ENCODE peak calls at places on chromosomes 13 and 19, in ten cellular contexts. One of them, this sample, is unnamed.
A peak's percentile ranks its signal among the peaks of the same experiment; 100 is the strongest.

GRCh38 chr13:49400755-49401659 is 42.9 kb downstream of the CAB39L start:
- DNase-seq in mammary epithelial cell: peak; percentile 2
- DNase-seq in CD4-positive, alpha-beta memory T cell: no peak
- DNase-seq in body of pancreas: peak; percentile 24
- DNase-seq in tibial nerve: peak; percentile 46
- DNase-seq in ovary: no peak
- DNase-seq in GM12878: no peak
- DNase-seq in prostate gland: peak; percentile 71
- DNase-seq in BJ: peak; percentile 54
- DNase-seq in CD8-positive, alpha-beta memory T cell: no peak
- DNase-seq in this sample: no peak

GRCh38 chr13:81639984-81640582 is 1299.2 kb upstream of the SPRY2 start:
- DNase-seq in mammary epithelial cell: peak; percentile 14
- DNase-seq in CD4-positive, alpha-beta memory T cell: no peak
- DNase-seq in body of pancreas: peak; percentile 20
- DNase-seq in ovary: no peak
- DNase-seq in CD8-positive, alpha-beta memory T cell: no peak
- DNase-seq in GM12878: no peak
- DNase-seq in tibial nerve: no peak
- DNase-seq in prostate gland: no peak
- DNase-seq in BJ: no peak
- DNase-seq in this sample: peak; percentile 0

GRCh38 chr19:45385392-45386221 is 15.2 kb upstream of the ERCC2 start:
- DNase-seq in CD4-positive, alpha-beta memory T cell: no peak
- DNase-seq in CD8-positive, alpha-beta memory T cell: no peak
- DNase-seq in prostate gland: no peak
- DNase-seq in mammary epithelial cell: no peak
- DNase-seq in body of pancreas: no peak
- DNase-seq in GM12878: no peak
- DNase-seq in ovary: no peak
- DNase-seq in tibial nerve: no peak
- DNase-seq in BJ: no peak
- DNase-seq in this sample: peak; percentile 80

GRCh38 chr19:35090160-35090794 is 25.3 kb upstream of the FXYD3 start:
- DNase-seq in tibial nerve: peak; percentile 83
- DNase-seq in body of pancreas: peak; percentile 85
- DNase-seq in ovary: peak; percentile 54
- DNase-seq in prostate gland: peak; percentile 73
- DNase-seq in CD8-positive, alpha-beta memory T cell: peak; percentile 19
- DNase-seq in CD4-positive, alpha-beta memory T cell: peak; percentile 25
- DNase-seq in BJ: no peak
- DNase-seq in mammary epithelial cell: peak; percentile 46
- DNase-seq in GM12878: no peak
- DNase-seq in this sample: peak; percentile 94

GRCh38 chr19:45475537-45476348 is 7.9 kb downstream of the FOSB start:
- DNase-seq in body of pancreas: no peak
- DNase-seq in GM12878: no peak
- DNase-seq in prostate gland: no peak
- DNase-seq in CD4-positive, alpha-beta memory T cell: peak; percentile 37
- DNase-seq in BJ: no peak
- DNase-seq in mammary epithelial cell: no peak
- DNase-seq in tibial nerve: no peak
- DNase-seq in ovary: no peak
- DNase-seq in CD8-positive, alpha-beta memory T cell: peak; percentile 58
- DNase-seq in this sample: no peak

GRCh38 chr19:48746738-48747575 is at the start of gene IZUMO1:
- DNase-seq in CD4-positive, alpha-beta memory T cell: peak; percentile 55
- DNase-seq in GM12878: no peak
- DNase-seq in BJ: peak; percentile 44
- DNase-seq in mammary epithelial cell: no peak
- DNase-seq in CD8-positive, alpha-beta memory T cell: no peak
- DNase-seq in body of pancreas: peak; percentile 82
- DNase-seq in prostate gland: no peak
- DNase-seq in tibial nerve: peak; percentile 63
- DNase-seq in ovary: peak; percentile 64
- DNase-seq in this sample: peak; percentile 93

GRCh38 chr13:30338331-30338851 is 31.0 kb upstream of the KATNAL1 start:
- DNase-seq in prostate gland: no peak
- DNase-seq in mammary epithelial cell: peak; percentile 41
- DNase-seq in BJ: no peak
- DNase-seq in CD4-positive, alpha-beta memory T cell: no peak
- DNase-seq in tibial nerve: no peak
- DNase-seq in ovary: no peak
- DNase-seq in GM12878: no peak
- DNase-seq in CD8-positive, alpha-beta memory T cell: no peak
- DNase-seq in body of pancreas: no peak
- DNase-seq in this sample: no peak

GRCh38 chr13:45696610-45697226 is 5.4 kb upstream of the CBY2 start:
- DNase-seq in BJ: no peak
- DNase-seq in body of pancreas: no peak
- DNase-seq in prostate gland: no peak
- DNase-seq in CD8-positive, alpha-beta memory T cell: no peak
- DNase-seq in CD4-positive, alpha-beta memory T cell: no peak
- DNase-seq in mammary epithelial cell: peak; percentile 34
- DNase-seq in tibial nerve: no peak
- DNase-seq in ovary: no peak
- DNase-seq in GM12878: peak; percentile 64
- DNase-seq in this sample: no peak

GRCh38 chr13:30711375-30711774 is 24.0 kb upstream of the ALOX5AP start:
- DNase-seq in mammary epithelial cell: peak; percentile 42
- DNase-seq in BJ: no peak
- DNase-seq in CD8-positive, alpha-beta memory T cell: no peak
- DNase-seq in ovary: no peak
- DNase-seq in body of pancreas: no peak
- DNase-seq in GM12878: no peak
- DNase-seq in prostate gland: no peak
- DNase-seq in CD4-positive, alpha-beta memory T cell: no peak
- DNase-seq in tibial nerve: no peak
- DNase-seq in this sample: no peak

GRCh38 chr13:46600943-46601311 is 48.0 kb downstream of the LRCH1 start:
- DNase-seq in GM12878: no peak
- DNase-seq in mammary epithelial cell: no peak
- DNase-seq in BJ: no peak
- DNase-seq in ovary: no peak
- DNase-seq in prostate gland: no peak
- DNase-seq in CD4-positive, alpha-beta memory T cell: no peak
- DNase-seq in CD8-positive, alpha-beta memory T cell: no peak
- DNase-seq in body of pancreas: no peak
- DNase-seq in tibial nerve: no peak
- DNase-seq in this sample: no peak

GRCh38 chr19:8655340-8655709 is 24.9 kb downstream of the NFILZ start:
- DNase-seq in tibial nerve: no peak
- DNase-seq in ovary: no peak
- DNase-seq in body of pancreas: no peak
- DNase-seq in GM12878: no peak
- DNase-seq in prostate gland: no peak
- DNase-seq in CD8-positive, alpha-beta memory T cell: peak; percentile 36
- DNase-seq in CD4-positive, alpha-beta memory T cell: peak; percentile 24
- DNase-seq in BJ: no peak
- DNase-seq in mammary epithelial cell: no peak
- DNase-seq in this sample: peak; percentile 54

GRCh38 chr13:84500016-84500415 is 617.7 kb upstream of the SLITRK1 start:
- DNase-seq in ovary: no peak
- DNase-seq in mammary epithelial cell: no peak
- DNase-seq in tibial nerve: no peak
- DNase-seq in GM12878: no peak
- DNase-seq in CD4-positive, alpha-beta memory T cell: no peak
- DNase-seq in prostate gland: no peak
- DNase-seq in body of pancreas: no peak
- DNase-seq in BJ: peak; percentile 1
- DNase-seq in CD8-positive, alpha-beta memory T cell: no peak
- DNase-seq in this sample: no peak

GRCh38 chr13:51249767-51250741 is 27.9 kb downstream of the FAM124A start:
- DNase-seq in prostate gland: no peak
- DNase-seq in BJ: no peak
- DNase-seq in GM12878: no peak
- DNase-seq in body of pancreas: peak; percentile 24
- DNase-seq in CD4-positive, alpha-beta memory T cell: no peak
- DNase-seq in tibial nerve: no peak
- DNase-seq in ovary: no peak
- DNase-seq in CD8-positive, alpha-beta memory T cell: no peak
- DNase-seq in mammary epithelial cell: no peak
- DNase-seq in this sample: peak; percentile 76

GRCh38 chr13:46374710-46375109 is 12.3 kb downstream of the RUBCNL start:
- DNase-seq in tibial nerve: no peak
- DNase-seq in mammary epithelial cell: no peak
- DNase-seq in CD4-positive, alpha-beta memory T cell: no peak
- DNase-seq in CD8-positive, alpha-beta memory T cell: no peak
- DNase-seq in GM12878: no peak
- DNase-seq in body of pancreas: no peak
- DNase-seq in ovary: no peak
- DNase-seq in BJ: no peak
- DNase-seq in prostate gland: no peak
- DNase-seq in this sample: no peak

GRCh38 chr13:77001540-77001939 is 9.7 kb downstream of the CLN5 start:
- DNase-seq in CD4-positive, alpha-beta memory T cell: no peak
- DNase-seq in CD8-positive, alpha-beta memory T cell: no peak
- DNase-seq in mammary epithelial cell: no peak
- DNase-seq in tibial nerve: no peak
- DNase-seq in prostate gland: no peak
- DNase-seq in BJ: no peak
- DNase-seq in body of pancreas: no peak
- DNase-seq in GM12878: no peak
- DNase-seq in ovary: no peak
- DNase-seq in this sample: no peak

GRCh38 chr13:94431987-94432386 is 47.5 kb downstream of the DCT start:
- DNase-seq in CD8-positive, alpha-beta memory T cell: no peak
- DNase-seq in BJ: no peak
- DNase-seq in tibial nerve: no peak
- DNase-seq in mammary epithelial cell: no peak
- DNase-seq in body of pancreas: no peak
- DNase-seq in prostate gland: no peak
- DNase-seq in GM12878: no peak
- DNase-seq in CD4-positive, alpha-beta memory T cell: no peak
- DNase-seq in ovary: no peak
- DNase-seq in this sample: no peak

GRCh38 chr19:16862826-16863405 is 25.9 kb upstream of the F2RL3 start:
- DNase-seq in CD8-positive, alpha-beta memory T cell: no peak
- DNase-seq in mammary epithelial cell: no peak
- DNase-seq in CD4-positive, alpha-beta memory T cell: no peak
- DNase-seq in tibial nerve: no peak
- DNase-seq in body of pancreas: no peak
- DNase-seq in BJ: no peak
- DNase-seq in GM12878: no peak
- DNase-seq in prostate gland: no peak
- DNase-seq in ovary: no peak
- DNase-seq in this sample: no peak

DNA sequence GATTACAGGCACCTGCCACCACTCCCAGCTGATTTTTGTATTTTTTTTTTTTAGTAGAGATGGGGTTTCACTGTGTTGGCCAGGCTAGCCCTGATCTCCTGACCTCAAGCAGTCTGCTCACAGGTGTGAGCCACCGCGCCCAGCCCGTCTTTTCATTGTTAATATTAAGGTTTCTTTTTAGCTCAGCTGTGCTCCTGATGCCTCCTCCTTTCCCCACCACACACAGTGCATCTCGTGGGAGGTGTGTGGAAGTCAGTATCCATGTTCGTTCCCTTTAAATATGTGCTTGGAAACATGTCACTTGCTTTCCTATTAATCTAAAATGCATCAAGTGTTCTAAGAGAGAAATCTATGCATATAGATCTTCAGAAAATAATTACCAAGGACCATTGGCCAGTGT is 53.5 kb downstream of the IPO5 start:
- DNase-seq in ovary: no peak
- DNase-seq in tibial nerve: no peak
- DNase-seq in body of pancreas: no peak
- DNase-seq in GM12878: no peak
- DNase-seq in BJ: no peak
- DNase-seq in prostate gland: no peak
- DNase-seq in CD8-positive, alpha-beta memory T cell: no peak
- DNase-seq in mammary epithelial cell: no peak
- DNase-seq in CD4-positive, alpha-beta memory T cell: no peak
- DNase-seq in this sample: no peak
- H3K36me3 ChIP-seq in ovary: no peaks in the 10 kb centered on the region
- H3K36me3 ChIP-seq in tibial nerve: peaks cover 99% of the 10 kb centered on the region
- H3K36me3 ChIP-seq in body of pancreas: peaks cover 52% of the 10 kb centered on the region
- H3K36me3 ChIP-seq in GM12878: peaks cover 43% of the 10 kb centered on the region
- H3K36me3 ChIP-seq in BJ: peaks cover 17% of the 10 kb centered on the region
- H3K36me3 ChIP-seq in prostate gland: peaks cover 11% of the 10 kb centered on the region
- H3K36me3 ChIP-seq in CD8-positive, alpha-beta memory T cell: peaks cover 48% of the 10 kb centered on the region
- H3K36me3 ChIP-seq in mammary epithelial cell: peaks cover 69% of the 10 kb centered on the region
- H3K36me3 ChIP-seq in CD4-positive, alpha-beta memory T cell: peaks cover 54% of the 10 kb centered on the region
- H3K36me3 ChIP-seq in this sample: peaks cover 54% of the 10 kb centered on the region

GRCh38 chr13:65966991-65967451 is 1263.1 kb downstream of the PCDH9 start:
- DNase-seq in tibial nerve: no peak
- DNase-seq in CD8-positive, alpha-beta memory T cell: no peak
- DNase-seq in CD4-positive, alpha-beta memory T cell: no peak
- DNase-seq in body of pancreas: no peak
- DNase-seq in prostate gland: no peak
- DNase-seq in mammary epithelial cell: peak; percentile 48
- DNase-seq in GM12878: no peak
- DNase-seq in ovary: no peak
- DNase-seq in BJ: no peak
- DNase-seq in this sample: peak; percentile 13

GRCh38 chr13:65977525-65977924 is 1252.6 kb downstream of the PCDH9 start:
- DNase-seq in GM12878: no peak
- DNase-seq in CD8-positive, alpha-beta memory T cell: no peak
- DNase-seq in BJ: no peak
- DNase-seq in body of pancreas: no peak
- DNase-seq in ovary: no peak
- DNase-seq in tibial nerve: no peak
- DNase-seq in mammary epithelial cell: no peak
- DNase-seq in CD4-positive, alpha-beta memory T cell: no peak
- DNase-seq in prostate gland: no peak
- DNase-seq in this sample: no peak

GRCh38 chr13:65971541-65971940 is 1258.6 kb downstream of the PCDH9 start:
- DNase-seq in CD4-positive, alpha-beta memory T cell: no peak
- DNase-seq in GM12878: no peak
- DNase-seq in BJ: no peak
- DNase-seq in body of pancreas: no peak
- DNase-seq in prostate gland: no peak
- DNase-seq in mammary epithelial cell: no peak
- DNase-seq in ovary: no peak
- DNase-seq in tibial nerve: no peak
- DNase-seq in CD8-positive, alpha-beta memory T cell: no peak
- DNase-seq in this sample: peak; percentile 1
- H3K4me3 ChIP-seq in CD4-positive, alpha-beta memory T cell: no peak overlapping the region
- H3K4me3 ChIP-seq in GM12878: no peak overlapping the region
- H3K4me3 ChIP-seq in BJ: no peak overlapping the region
- H3K4me3 ChIP-seq in body of pancreas: no peak overlapping the region
- H3K4me3 ChIP-seq in prostate gland: no peak overlapping the region
- H3K4me3 ChIP-seq in mammary epithelial cell: no peak overlapping the region
- H3K4me3 ChIP-seq in ovary: no peak overlapping the region
- H3K4me3 ChIP-seq in tibial nerve: no peak overlapping the region
- H3K4me3 ChIP-seq in CD8-positive, alpha-beta memory T cell: no peak overlapping the region
- H3K4me3 ChIP-seq in this sample: no peak overlapping the region

GRCh38 chr19:30391554-30392551 is 19.7 kb downstream of the ZNF536 start:
- DNase-seq in tibial nerve: no peak
- DNase-seq in body of pancreas: no peak
- DNase-seq in mammary epithelial cell: no peak
- DNase-seq in ovary: no peak
- DNase-seq in CD8-positive, alpha-beta memory T cell: no peak
- DNase-seq in prostate gland: no peak
- DNase-seq in BJ: peak; percentile 50
- DNase-seq in CD4-positive, alpha-beta memory T cell: no peak
- DNase-seq in GM12878: no peak
- DNase-seq in this sample: peak; percentile 64
- H3K27me3 ChIP-seq in tibial nerve: no peaks in the 10 kb centered on the region
- H3K27me3 ChIP-seq in body of pancreas: no peaks in the 10 kb centered on the region
- H3K27me3 ChIP-seq in mammary epithelial cell: no peaks in the 10 kb centered on the region
- H3K27me3 ChIP-seq in ovary: no peaks in the 10 kb centered on the region
- H3K27me3 ChIP-seq in CD8-positive, alpha-beta memory T cell: no peaks in the 10 kb centered on the region
- H3K27me3 ChIP-seq in prostate gland: no peaks in the 10 kb centered on the region
- H3K27me3 ChIP-seq in BJ: no peaks in the 10 kb centered on the region
- H3K27me3 ChIP-seq in CD4-positive, alpha-beta memory T cell: no peaks in the 10 kb centered on the region
- H3K27me3 ChIP-seq in GM12878: no peaks in the 10 kb centered on the region
- H3K27me3 ChIP-seq in this sample: peaks cover 2% of the 10 kb centered on the region

GRCh38 chr19:9838324-9838723 is 3.2 kb downstream of the PIN1 start:
- DNase-seq in GM12878: no peak
- DNase-seq in CD8-positive, alpha-beta memory T cell: no peak
- DNase-seq in tibial nerve: no peak
- DNase-seq in mammary epithelial cell: no peak
- DNase-seq in BJ: no peak
- DNase-seq in prostate gland: no peak
- DNase-seq in CD4-positive, alpha-beta memory T cell: no peak
- DNase-seq in ovary: no peak
- DNase-seq in body of pancreas: no peak
- DNase-seq in this sample: peak; percentile 20
- H3K36me3 ChIP-seq in GM12878: peaks cover 20% of the 10 kb centered on the region
- H3K36me3 ChIP-seq in CD8-positive, alpha-beta memory T cell: peaks cover 47% of the 10 kb centered on the region
- H3K36me3 ChIP-seq in tibial nerve: peaks cover 61% of the 10 kb centered on the region
- H3K36me3 ChIP-seq in mammary epithelial cell: no peaks in the 10 kb centered on the region
- H3K36me3 ChIP-seq in BJ: peaks cover 28% of the 10 kb centered on the region
- H3K36me3 ChIP-seq in prostate gland: peaks cover 22% of the 10 kb centered on the region
- H3K36me3 ChIP-seq in CD4-positive, alpha-beta memory T cell: peaks cover 47% of the 10 kb centered on the region
- H3K36me3 ChIP-seq in ovary: no peaks in the 10 kb centered on the region
- H3K36me3 ChIP-seq in body of pancreas: peaks cover 13% of the 10 kb centered on the region
- H3K36me3 ChIP-seq in this sample: peaks cover 12% of the 10 kb centered on the region

This sample was measured in H7.